ENCODE peak calls at places on chromosomes 6 and 20, in nine cellular contexts. One of them, this sample, is unnamed.

GRCh38 chr20:19974621-19975435 is 42.3 kb upstream of the NAA20 start:
- DNase-seq in COR-L47: peak
- DNase-seq in left colon: peak
- DNase-seq in iris pigment epithelial cell: peak
- DNase-seq in stimulated activated CD4-positive, alpha-beta T cell treated with anti-CD3 and anti-CD28 coated beads, Interleukin-2, amount 100 ng/mL, for 48 hours: no peak
- DNase-seq in NCI-H774: no peak
- DNase-seq in CD8-positive, alpha-beta memory T cell: no peak
- DNase-seq in Calu3: peak
- DNase-seq in EL: peak
- DNase-seq in this sample: peak

GRCh38 chr6:113655761-113656160 is 201.4 kb upstream of the MARCKS start:
- DNase-seq in Calu3: no peak
- DNase-seq in CD8-positive, alpha-beta memory T cell: no peak
- DNase-seq in COR-L47: no peak
- DNase-seq in left colon: no peak
- DNase-seq in NCI-H774: no peak
- DNase-seq in EL: no peak
- DNase-seq in iris pigment epithelial cell: no peak
- DNase-seq in stimulated activated CD4-positive, alpha-beta T cell treated with anti-CD3 and anti-CD28 coated beads, Interleukin-2, amount 100 ng/mL, for 48 hours: no peak
- DNase-seq in this sample: no peak

GRCh38 chr6:165109011-165109410 is 200.4 kb downstream of the C6orf118 start:
- DNase-seq in NCI-H774: no peak
- DNase-seq in left colon: no peak
- DNase-seq in COR-L47: no peak
- DNase-seq in stimulated activated CD4-positive, alpha-beta T cell treated with anti-CD3 and anti-CD28 coated beads, Interleukin-2, amount 100 ng/mL, for 48 hours: no peak
- DNase-seq in iris pigment epithelial cell: no peak
- DNase-seq in Calu3: no peak
- DNase-seq in CD8-positive, alpha-beta memory T cell: no peak
- DNase-seq in EL: no peak
- DNase-seq in this sample: no peak

GRCh38 chr6:167285077-167285770 is 5.9 kb upstream of the UNC93A start:
- DNase-seq in NCI-H774: no peak
- DNase-seq in Calu3: peak
- DNase-seq in iris pigment epithelial cell: no peak
- DNase-seq in stimulated activated CD4-positive, alpha-beta T cell treated with anti-CD3 and anti-CD28 coated beads, Interleukin-2, amount 100 ng/mL, for 48 hours: no peak
- DNase-seq in left colon: peak
- DNase-seq in CD8-positive, alpha-beta memory T cell: no peak
- DNase-seq in EL: no peak
- DNase-seq in COR-L47: no peak
- DNase-seq in this sample: no peak

GRCh38 chr6:43115365-43115764 is 39.3 kb downstream of the PTK7 start:
- DNase-seq in CD8-positive, alpha-beta memory T cell: no peak
- DNase-seq in iris pigment epithelial cell: no peak
- DNase-seq in COR-L47: no peak
- DNase-seq in EL: no peak
- DNase-seq in NCI-H774: no peak
- DNase-seq in stimulated activated CD4-positive, alpha-beta T cell treated with anti-CD3 and anti-CD28 coated beads, Interleukin-2, amount 100 ng/mL, for 48 hours: no peak
- DNase-seq in Calu3: no peak
- DNase-seq in left colon: no peak
- DNase-seq in this sample: no peak

GRCh38 chr6:108362455-108362854 is 67.6 kb downstream of the AFG1L start:
- DNase-seq in stimulated activated CD4-positive, alpha-beta T cell treated with anti-CD3 and anti-CD28 coated beads, Interleukin-2, amount 100 ng/mL, for 48 hours: no peak
- DNase-seq in Calu3: no peak
- DNase-seq in EL: no peak
- DNase-seq in COR-L47: no peak
- DNase-seq in NCI-H774: no peak
- DNase-seq in left colon: no peak
- DNase-seq in CD8-positive, alpha-beta memory T cell: no peak
- DNase-seq in iris pigment epithelial cell: no peak
- DNase-seq in this sample: no peak

GRCh38 chr20:11401988-11402387 is 515.7 kb upstream of the BTBD3 start:
- DNase-seq in stimulated activated CD4-positive, alpha-beta T cell treated with anti-CD3 and anti-CD28 coated beads, Interleukin-2, amount 100 ng/mL, for 48 hours: no peak
- DNase-seq in EL: no peak
- DNase-seq in iris pigment epithelial cell: no peak
- DNase-seq in CD8-positive, alpha-beta memory T cell: no peak
- DNase-seq in COR-L47: no peak
- DNase-seq in Calu3: no peak
- DNase-seq in NCI-H774: no peak
- DNase-seq in left colon: no peak
- DNase-seq in this sample: no peak

GRCh38 chr6:28876702-28877101 is 47.1 kb downstream of the TRIM27 start:
- DNase-seq in EL: no peak
- DNase-seq in Calu3: no peak
- DNase-seq in NCI-H774: no peak
- DNase-seq in left colon: no peak
- DNase-seq in CD8-positive, alpha-beta memory T cell: no peak
- DNase-seq in stimulated activated CD4-positive, alpha-beta T cell treated with anti-CD3 and anti-CD28 coated beads, Interleukin-2, amount 100 ng/mL, for 48 hours: no peak
- DNase-seq in iris pigment epithelial cell: no peak
- DNase-seq in COR-L47: no peak
- DNase-seq in this sample: no peak

GRCh38 chr20:47843886-47844567 is 58.7 kb upstream of the SULF2 start:
- DNase-seq in iris pigment epithelial cell: no peak
- DNase-seq in stimulated activated CD4-positive, alpha-beta T cell treated with anti-CD3 and anti-CD28 coated beads, Interleukin-2, amount 100 ng/mL, for 48 hours: no peak
- DNase-seq in Calu3: peak
- DNase-seq in left colon: no peak
- DNase-seq in COR-L47: no peak
- DNase-seq in CD8-positive, alpha-beta memory T cell: no peak
- DNase-seq in EL: no peak
- DNase-seq in NCI-H774: no peak
- DNase-seq in this sample: no peak

GRCh38 chr6:110799181-110799580 is 16.1 kb downstream of the CDK19 start:
- DNase-seq in CD8-positive, alpha-beta memory T cell: no peak
- DNase-seq in NCI-H774: no peak
- DNase-seq in stimulated activated CD4-positive, alpha-beta T cell treated with anti-CD3 and anti-CD28 coated beads, Interleukin-2, amount 100 ng/mL, for 48 hours: no peak
- DNase-seq in iris pigment epithelial cell: no peak
- DNase-seq in EL: no peak
- DNase-seq in COR-L47: no peak
- DNase-seq in left colon: no peak
- DNase-seq in Calu3: no peak
- DNase-seq in this sample: no peak

GRCh38 chr6:13561624-13562267 is 12.7 kb upstream of the SIRT5 start:
- DNase-seq in NCI-H774: no peak
- DNase-seq in COR-L47: no peak
- DNase-seq in Calu3: no peak
- DNase-seq in stimulated activated CD4-positive, alpha-beta T cell treated with anti-CD3 and anti-CD28 coated beads, Interleukin-2, amount 100 ng/mL, for 48 hours: no peak
- DNase-seq in left colon: no peak
- DNase-seq in EL: no peak
- DNase-seq in iris pigment epithelial cell: no peak
- DNase-seq in CD8-positive, alpha-beta memory T cell: no peak
- DNase-seq in this sample: no peak

GRCh38 chr20:22716824-22717351 is 132.5 kb upstream of the FOXA2 start:
- DNase-seq in EL: peak
- DNase-seq in Calu3: peak
- DNase-seq in iris pigment epithelial cell: peak
- DNase-seq in NCI-H774: no peak
- DNase-seq in COR-L47: no peak
- DNase-seq in stimulated activated CD4-positive, alpha-beta T cell treated with anti-CD3 and anti-CD28 coated beads, Interleukin-2, amount 100 ng/mL, for 48 hours: no peak
- DNase-seq in CD8-positive, alpha-beta memory T cell: no peak
- DNase-seq in left colon: no peak
- DNase-seq in this sample: no peak

GRCh38 chr6:125219451-125219942 is 65.9 kb downstream of the TPD52L1 start:
- DNase-seq in EL: no peak
- DNase-seq in NCI-H774: no peak
- DNase-seq in left colon: no peak
- DNase-seq in CD8-positive, alpha-beta memory T cell: no peak
- DNase-seq in COR-L47: no peak
- DNase-seq in iris pigment epithelial cell: no peak
- DNase-seq in Calu3: no peak
- DNase-seq in stimulated activated CD4-positive, alpha-beta T cell treated with anti-CD3 and anti-CD28 coated beads, Interleukin-2, amount 100 ng/mL, for 48 hours: no peak
- DNase-seq in this sample: no peak

GRCh38 chr6:79257381-79258205 is 23.1 kb upstream of the HMGN3 start:
- DNase-seq in NCI-H774: no peak
- DNase-seq in stimulated activated CD4-positive, alpha-beta T cell treated with anti-CD3 and anti-CD28 coated beads, Interleukin-2, amount 100 ng/mL, for 48 hours: no peak
- DNase-seq in CD8-positive, alpha-beta memory T cell: no peak
- DNase-seq in iris pigment epithelial cell: peak
- DNase-seq in Calu3: no peak
- DNase-seq in COR-L47: no peak
- DNase-seq in EL: peak
- DNase-seq in left colon: no peak
- DNase-seq in this sample: no peak

GRCh38 chr20:14951707-14952106 is 614.3 kb upstream of the FLRT3 start:
- DNase-seq in EL: peak
- DNase-seq in COR-L47: no peak
- DNase-seq in NCI-H774: no peak
- DNase-seq in CD8-positive, alpha-beta memory T cell: no peak
- DNase-seq in stimulated activated CD4-positive, alpha-beta T cell treated with anti-CD3 and anti-CD28 coated beads, Interleukin-2, amount 100 ng/mL, for 48 hours: no peak
- DNase-seq in iris pigment epithelial cell: peak
- DNase-seq in Calu3: no peak
- DNase-seq in left colon: no peak
- DNase-seq in this sample: no peak

GRCh38 chr6:127022297-127022696 is 96.2 kb upstream of the RSPO3 start:
- DNase-seq in COR-L47: peak
- DNase-seq in NCI-H774: peak
- DNase-seq in stimulated activated CD4-positive, alpha-beta T cell treated with anti-CD3 and anti-CD28 coated beads, Interleukin-2, amount 100 ng/mL, for 48 hours: no peak
- DNase-seq in EL: peak
- DNase-seq in CD8-positive, alpha-beta memory T cell: no peak
- DNase-seq in Calu3: no peak
- DNase-seq in iris pigment epithelial cell: peak
- DNase-seq in left colon: peak
- DNase-seq in this sample: no peak

GRCh38 chr6:6285679-6286078 is 34.8 kb downstream of the F13A1 start:
- DNase-seq in iris pigment epithelial cell: no peak
- DNase-seq in Calu3: no peak
- DNase-seq in CD8-positive, alpha-beta memory T cell: no peak
- DNase-seq in stimulated activated CD4-positive, alpha-beta T cell treated with anti-CD3 and anti-CD28 coated beads, Interleukin-2, amount 100 ng/mL, for 48 hours: no peak
- DNase-seq in EL: no peak
- DNase-seq in COR-L47: no peak
- DNase-seq in NCI-H774: no peak
- DNase-seq in left colon: no peak
- DNase-seq in this sample: no peak